ENCODE peak calls at places on chromosomes 4 and X, in five cellular contexts. T is upper lobe of right lung, O is kidney, D is testis, Q is progenitor cell of endocrine pancreas. K is an unnamed sample.

GRCh38 chrX:123171781-123172180 is 12.3 kb upstream of the GRIA3 start:
- DNase-seq in Q (no peak), O (no peak), D (no peak), T (no peak), K (no peak)

GRCh38 chr4:104641427-104641826 is 146.7 kb upstream of the CXXC4 start:
- DNase-seq in T (no peak), Q (no peak), D (no peak), O (no peak), K (no peak)

GRCh38 chrX:106300239-106300638 is 132.1 kb downstream of the PWWP3B start:
- DNase-seq in D (no peak), Q (no peak), T (no peak), O (no peak), K (no peak)

GRCh38 chr4:20253799-20254409 is 2.2 kb downstream of the SLIT2 start:
- DNase-seq in O (peak), T (peak), D (peak), Q (no peak), K (peak)

GRCh38 chr4:182555997-182556418 is 312.8 kb downstream of the TENM3 start:
- DNase-seq in O (no peak), D (no peak), T (no peak), Q (no peak), K (peak)

GRCh38 chrX:43631841-43632240 is 24.3 kb upstream of the MAOA start:
- DNase-seq in Q (no peak), D (no peak), O (no peak), T (no peak), K (no peak)

GRCh38 chr4:37243061-37243460 is 1.5 kb upstream of the NWD2 start:
- DNase-seq in Q (no peak), D (peak), O (no peak), T (no peak), K (no peak)

GRCh38 chr4:21819086-21819485 is 129.5 kb downstream of the KCNIP4 start:
- DNase-seq in D (no peak), Q (no peak), O (no peak), T (no peak), K (peak)

GRCh38 chr4:128516568-128516967 is 229.0 kb upstream of the PGRMC2 start:
- DNase-seq in Q (no peak), O (no peak), D (no peak), T (no peak), K (no peak)

GRCh38 chr4:67019670-67020069 is 525.6 kb downstream of the CENPC start:
- DNase-seq in O (no peak), D (no peak), Q (no peak), T (no peak), K (no peak)

GRCh38 chr4:88107406-88108107 is 50.9 kb downstream of the ABCG2 start:
- DNase-seq in D (no peak), T (no peak), Q (no peak), O (no peak), K (peak)

GRCh38 chr4:123291329-123291728 is 105.3 kb upstream of the SPRY1 start:
- DNase-seq in T (no peak), O (no peak), D (no peak), Q (no peak), K (no peak)

GRCh38 chr4:94848326-94848725 is 90.6 kb downstream of the BMPR1B start:
- DNase-seq in O (no peak), Q (no peak), T (no peak), D (no peak), K (no peak)

DNA sequence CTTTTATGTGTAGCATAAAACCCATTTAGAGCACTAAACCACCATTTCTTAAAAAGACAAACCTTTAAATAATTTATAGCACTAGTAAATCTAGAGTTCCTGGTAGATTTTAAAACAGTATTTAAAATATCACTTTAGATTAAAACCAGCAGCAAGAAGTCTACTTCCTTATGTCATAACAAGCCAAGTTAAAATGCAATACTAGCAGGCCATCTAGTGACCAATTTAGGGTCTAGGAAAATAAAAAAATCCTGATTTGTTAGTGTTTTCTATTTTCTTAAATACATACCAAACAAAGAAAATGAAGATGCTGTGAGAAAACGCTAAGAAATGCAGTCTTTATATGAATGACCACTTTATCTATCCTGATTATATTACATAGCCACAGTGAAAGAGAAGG is 53.9 kb downstream of the PAPSS1 start:
- DNase-seq in D (no peak), T (no peak), O (no peak), Q (no peak), K (no peak)
- TF ChIP-seq CTCF in D (no peak), T (peak), O (peak), Q (peak), K (no peak)

GRCh38 chr4:82104578-82104977 is 269.2 kb downstream of the HNRNPD start:
- DNase-seq in O (no peak), T (no peak), Q (no peak), D (no peak), K (no peak)
- TF ChIP-seq CTCF in O (no peak), T (no peak), Q (no peak), D (no peak), K (no peak)

GRCh38 chr4:81688085-81688484 is 216.4 kb upstream of the RASGEF1B start:
- DNase-seq in T (no peak), D (no peak), O (no peak), Q (no peak), K (no peak)
- TF ChIP-seq CTCF in T (peak), D (no peak), O (no peak), Q (no peak), K (no peak)

GRCh38 chr4:75490155-75490554 is 24.0 kb downstream of the RCHY1 start:
- DNase-seq in O (no peak), Q (no peak), D (no peak), T (no peak), K (no peak)
- TF ChIP-seq CTCF in O (peak), Q (peak), D (peak), T (no peak), K (no peak)

GRCh38 chr4:155995069-155995468 is 41.4 kb upstream of the CTSO start:
- DNase-seq in T (no peak), Q (no peak), D (no peak), O (no peak), K (no peak)
- TF ChIP-seq CTCF in T (no peak), Q (no peak), D (no peak), O (no peak), K (no peak)

DNA sequence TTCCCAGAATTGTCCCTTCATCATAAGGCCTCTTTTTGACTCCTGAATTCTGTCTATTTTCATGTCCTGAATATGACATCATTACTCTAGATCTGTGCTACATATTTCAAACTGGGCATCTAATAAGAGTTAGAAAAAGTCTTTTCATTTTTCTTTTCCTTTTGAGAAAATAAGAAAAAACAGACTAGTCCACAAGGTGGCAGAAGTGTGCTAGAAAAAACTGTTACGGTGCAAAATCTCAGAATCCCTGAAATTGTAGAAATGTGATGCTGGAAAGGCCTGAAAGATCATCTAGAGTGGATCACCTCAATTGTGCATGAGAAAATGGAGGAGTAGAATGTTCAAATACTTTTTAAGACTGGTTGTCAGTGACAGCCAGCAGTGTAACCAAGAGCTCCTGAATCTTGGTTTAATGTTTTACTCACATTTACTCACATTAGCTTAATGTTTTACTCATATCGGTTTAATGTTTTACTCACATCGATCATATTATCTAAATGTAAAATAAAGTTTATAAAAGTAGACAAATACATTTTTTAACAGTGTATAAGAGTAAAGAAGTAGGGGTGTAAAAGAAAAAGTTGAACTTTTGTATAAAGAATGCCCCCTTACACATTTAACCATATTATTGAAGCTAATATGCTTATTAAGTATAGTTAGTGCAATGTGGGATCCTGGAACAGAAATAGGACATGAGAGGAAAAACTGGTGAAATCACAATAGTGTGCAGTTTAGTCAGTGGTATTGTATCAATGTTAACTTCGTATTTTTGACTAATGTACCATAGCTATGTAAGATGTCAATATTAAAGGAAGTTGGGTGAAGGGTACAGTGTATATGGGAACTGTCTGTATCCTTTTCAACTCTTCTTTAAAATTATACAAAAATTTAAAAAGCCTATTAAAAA is 15.2 kb downstream of the ASB11 start:
- DNase-seq in Q (no peak), O (no peak), T (no peak), D (no peak), K (no peak)
- TF ChIP-seq CTCF in Q (peak), O (no peak), T (peak), D (peak), K (peak)

DNA sequence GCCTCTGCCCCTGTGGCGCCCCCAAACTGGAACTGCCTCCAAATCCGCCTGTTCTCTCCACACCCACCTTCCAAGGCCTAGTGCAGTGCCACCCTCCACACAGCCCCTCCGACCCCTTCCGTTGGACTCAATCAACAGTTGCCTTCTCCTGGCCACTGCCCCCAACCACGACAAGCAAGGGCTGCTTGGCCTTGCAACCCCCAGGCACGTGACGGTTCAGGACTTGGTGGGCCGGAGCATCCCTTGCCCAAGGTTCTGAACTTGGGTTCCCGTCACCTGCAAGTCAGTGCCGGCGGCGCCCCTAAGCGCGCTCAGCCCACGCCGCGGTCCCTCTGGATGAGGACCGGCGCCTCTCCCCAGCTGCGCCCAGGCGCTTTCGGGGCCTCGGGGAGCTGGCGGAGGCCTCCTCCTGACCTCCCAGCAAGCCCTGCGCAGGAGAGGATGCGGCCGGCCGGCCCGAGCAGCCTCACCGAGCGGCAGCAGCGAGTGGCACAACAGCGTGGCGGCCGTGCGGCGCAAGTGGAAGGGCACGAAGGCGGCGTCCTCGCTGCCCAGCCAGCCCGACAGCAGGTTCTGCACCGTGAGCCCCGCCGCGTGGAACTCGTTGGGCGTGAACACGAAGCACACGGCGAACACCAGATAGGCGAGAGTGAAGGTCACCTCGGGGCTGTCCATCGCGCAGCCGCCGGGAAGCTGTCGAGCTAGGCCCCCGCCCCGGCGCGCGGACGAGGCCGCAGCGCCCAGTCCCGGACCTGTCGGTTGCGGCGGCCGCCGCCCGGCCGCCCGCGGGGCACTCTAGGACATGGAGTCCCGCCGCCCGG is 750 bp downstream of the TMEM129 start:
- DNase-seq in T (peak), D (peak), Q (peak), O (peak), K (peak)
- TF ChIP-seq CTCF in T (no peak), D (no peak), Q (no peak), O (no peak), K (no peak)

DNA sequence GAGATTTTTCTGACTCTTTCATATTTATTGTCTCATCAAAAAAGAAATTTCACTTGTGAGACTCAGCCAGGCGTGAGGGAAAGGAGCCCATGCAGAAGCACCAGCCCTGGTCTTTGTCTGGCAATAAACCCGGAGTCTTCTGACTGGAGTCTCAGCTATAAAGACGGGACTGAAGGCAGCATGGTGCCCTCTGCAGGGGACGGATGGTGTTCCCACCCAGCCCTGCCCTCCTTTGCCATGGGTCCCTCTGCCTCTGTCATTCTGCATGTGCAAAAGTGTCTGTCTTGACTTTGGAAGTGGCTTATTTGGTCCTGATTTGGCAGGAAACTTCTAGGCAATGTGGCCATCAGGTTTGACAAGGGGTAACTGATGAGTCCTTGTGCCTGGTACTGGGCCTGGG is 14.3 kb downstream of the ZNF185 start:
- DNase-seq in O (no peak), D (no peak), T (no peak), Q (no peak), K (no peak)
- TF ChIP-seq CTCF in O (no peak), D (no peak), T (no peak), Q (no peak), K (no peak)

GRCh38 chrX:136209016-136209738 is 42.0 kb downstream of the MAP7D3 start:
- DNase-seq in O (no peak), T (peak), Q (no peak), D (peak), K (peak)
- TF ChIP-seq CTCF in O (peak), T (peak), Q (peak), D (peak), K (peak)